ENCODE peak calls at places on chromosome 1, in ten cellular contexts. One of them, this sample, is unnamed.

GRCh38 chr1:112172294-112172882 is 182.9 kb upstream of the KCND3 start:
- DNase-seq in AG10803: peak; percentile 37
- DNase-seq in stimulated activated CD8-positive, alpha-beta memory T cell treated with anti-CD3 and anti-CD28 coated beads, Interleukin-4, amount 100 ng/mL, for 1 hour: no peak
- DNase-seq in bronchial epithelial cell: peak; percentile 63
- DNase-seq in BJ: no peak
- DNase-seq in astrocyte of the spinal cord: peak; percentile 20
- DNase-seq in COR-L47: no peak
- DNase-seq in RPMI7951: peak; percentile 52
- DNase-seq in CD4-positive, alpha-beta memory T cell: no peak
- DNase-seq in amniotic stem cell: peak; percentile 13
- DNase-seq in this sample: peak; percentile 9

GRCh38 chr1:212615092-212615470 is 6.5 kb downstream of the ATF3 start:
- DNase-seq in CD4-positive, alpha-beta memory T cell: no peak
- DNase-seq in stimulated activated CD8-positive, alpha-beta memory T cell treated with anti-CD3 and anti-CD28 coated beads, Interleukin-4, amount 100 ng/mL, for 1 hour: no peak
- DNase-seq in COR-L47: no peak
- DNase-seq in astrocyte of the spinal cord: no peak
- DNase-seq in BJ: no peak
- DNase-seq in RPMI7951: no peak
- DNase-seq in amniotic stem cell: no peak
- DNase-seq in bronchial epithelial cell: peak; percentile 10
- DNase-seq in AG10803: no peak
- DNase-seq in this sample: no peak

GRCh38 chr1:2279210-2279639 is 51.1 kb downstream of the SKI start:
- DNase-seq in amniotic stem cell: peak; percentile 12
- DNase-seq in RPMI7951: no peak
- DNase-seq in BJ: peak; percentile 60
- DNase-seq in stimulated activated CD8-positive, alpha-beta memory T cell treated with anti-CD3 and anti-CD28 coated beads, Interleukin-4, amount 100 ng/mL, for 1 hour: no peak
- DNase-seq in AG10803: peak; percentile 94
- DNase-seq in COR-L47: no peak
- DNase-seq in bronchial epithelial cell: no peak
- DNase-seq in CD4-positive, alpha-beta memory T cell: no peak
- DNase-seq in astrocyte of the spinal cord: peak; percentile 95
- DNase-seq in this sample: peak; percentile 75

GRCh38 chr1:113949007-113949406 is 19.9 kb downstream of the HIPK1 start:
- DNase-seq in BJ: no peak
- DNase-seq in stimulated activated CD8-positive, alpha-beta memory T cell treated with anti-CD3 and anti-CD28 coated beads, Interleukin-4, amount 100 ng/mL, for 1 hour: no peak
- DNase-seq in amniotic stem cell: no peak
- DNase-seq in bronchial epithelial cell: no peak
- DNase-seq in CD4-positive, alpha-beta memory T cell: peak; percentile 27
- DNase-seq in AG10803: no peak
- DNase-seq in COR-L47: no peak
- DNase-seq in astrocyte of the spinal cord: no peak
- DNase-seq in RPMI7951: no peak
- DNase-seq in this sample: no peak

GRCh38 chr1:156551866-156552265 is 20.5 kb downstream of the IQGAP3 start:
- DNase-seq in stimulated activated CD8-positive, alpha-beta memory T cell treated with anti-CD3 and anti-CD28 coated beads, Interleukin-4, amount 100 ng/mL, for 1 hour: no peak
- DNase-seq in CD4-positive, alpha-beta memory T cell: no peak
- DNase-seq in BJ: no peak
- DNase-seq in astrocyte of the spinal cord: no peak
- DNase-seq in RPMI7951: peak; percentile 42
- DNase-seq in amniotic stem cell: no peak
- DNase-seq in bronchial epithelial cell: peak; percentile 72
- DNase-seq in AG10803: peak; percentile 15
- DNase-seq in COR-L47: no peak
- DNase-seq in this sample: no peak

GRCh38 chr1:183515002-183515689 is 42.8 kb downstream of the SMG7 start:
- DNase-seq in astrocyte of the spinal cord: peak; percentile 66
- DNase-seq in COR-L47: peak; percentile 25
- DNase-seq in stimulated activated CD8-positive, alpha-beta memory T cell treated with anti-CD3 and anti-CD28 coated beads, Interleukin-4, amount 100 ng/mL, for 1 hour: no peak
- DNase-seq in bronchial epithelial cell: peak; percentile 97
- DNase-seq in BJ: peak; percentile 59
- DNase-seq in CD4-positive, alpha-beta memory T cell: no peak
- DNase-seq in AG10803: peak; percentile 57
- DNase-seq in RPMI7951: peak; percentile 62
- DNase-seq in amniotic stem cell: peak; percentile 41
- DNase-seq in this sample: peak; percentile 20

GRCh38 chr1:97797403-97798183 is 123.2 kb downstream of the DPYD start:
- DNase-seq in CD4-positive, alpha-beta memory T cell: no peak
- DNase-seq in astrocyte of the spinal cord: peak; percentile 22
- DNase-seq in COR-L47: no peak
- DNase-seq in RPMI7951: no peak
- DNase-seq in amniotic stem cell: no peak
- DNase-seq in BJ: no peak
- DNase-seq in stimulated activated CD8-positive, alpha-beta memory T cell treated with anti-CD3 and anti-CD28 coated beads, Interleukin-4, amount 100 ng/mL, for 1 hour: no peak
- DNase-seq in bronchial epithelial cell: no peak
- DNase-seq in AG10803: peak; percentile 25
- DNase-seq in this sample: no peak

GRCh38 chr1:27643626-27644368 is 8.8 kb upstream of the FGR start:
- DNase-seq in CD4-positive, alpha-beta memory T cell: peak; percentile 68
- DNase-seq in amniotic stem cell: no peak
- DNase-seq in AG10803: peak; percentile 60
- DNase-seq in stimulated activated CD8-positive, alpha-beta memory T cell treated with anti-CD3 and anti-CD28 coated beads, Interleukin-4, amount 100 ng/mL, for 1 hour: no peak
- DNase-seq in bronchial epithelial cell: peak; percentile 44
- DNase-seq in COR-L47: no peak
- DNase-seq in BJ: no peak
- DNase-seq in astrocyte of the spinal cord: peak; percentile 54
- DNase-seq in RPMI7951: peak; percentile 64
- DNase-seq in this sample: no peak

GRCh38 chr1:24505816-24506215 is 3.2 kb downstream of the RCAN3 start:
- DNase-seq in astrocyte of the spinal cord: no peak
- DNase-seq in BJ: no peak
- DNase-seq in RPMI7951: no peak
- DNase-seq in COR-L47: no peak
- DNase-seq in amniotic stem cell: no peak
- DNase-seq in CD4-positive, alpha-beta memory T cell: no peak
- DNase-seq in AG10803: no peak
- DNase-seq in bronchial epithelial cell: no peak
- DNase-seq in stimulated activated CD8-positive, alpha-beta memory T cell treated with anti-CD3 and anti-CD28 coated beads, Interleukin-4, amount 100 ng/mL, for 1 hour: no peak
- DNase-seq in this sample: no peak

GRCh38 chr1:64514197-64514765 is 44.4 kb downstream of the CACHD1 start:
- DNase-seq in AG10803: peak; percentile 82
- DNase-seq in COR-L47: no peak
- DNase-seq in RPMI7951: peak; percentile 32
- DNase-seq in stimulated activated CD8-positive, alpha-beta memory T cell treated with anti-CD3 and anti-CD28 coated beads, Interleukin-4, amount 100 ng/mL, for 1 hour: no peak
- DNase-seq in bronchial epithelial cell: no peak
- DNase-seq in amniotic stem cell: no peak
- DNase-seq in BJ: peak; percentile 44
- DNase-seq in astrocyte of the spinal cord: peak; percentile 86
- DNase-seq in CD4-positive, alpha-beta memory T cell: no peak
- DNase-seq in this sample: peak; percentile 73